ENCODE peak calls at places on chromosomes 6 and 20, in four cellular contexts. D is HL-60, F is K562, X is GM12878. P is an unnamed sample.

GRCh38 chr6:159829515-159829914 is 29.4 kb downstream of the PNLDC1 start:
- DNase-seq in D (no peak), F (no peak), X (no peak), P (no peak)

GRCh38 chr6:43076093-43076927 is at the start of gene PTK7:
- DNase-seq in D (peak; percentile 17), F (peak; percentile 62), X (no peak), P (no peak)

GRCh38 chr20:48835390-48835789 is 7.6 kb upstream of the PREX1 start:
- DNase-seq in D (no peak), F (no peak), X (no peak), P (no peak)

GRCh38 chr6:152984387-152984872 is 1.6 kb upstream of the FBXO5 start:
- DNase-seq in D (no peak), F (no peak), X (peak; percentile 51), P (no peak)

GRCh38 chr6:108942556-108943492 is 94.6 kb downstream of the ARMC2 start:
- DNase-seq in D (no peak), F (peak; percentile 38), X (no peak), P (no peak)

GRCh38 chr6:35213824-35214756 is at the start of gene SCUBE3:
- DNase-seq in D (no peak), F (no peak), X (no peak), P (peak; percentile 70)

GRCh38 chr6:43298565-43299337 is 691 bp downstream of the SLC22A7 start:
- DNase-seq in D (no peak), F (no peak), X (no peak), P (no peak)

GRCh38 chr20:61710108-61710507 is 355.6 kb downstream of the TAF4 start:
- DNase-seq in D (no peak), F (no peak), X (no peak), P (no peak)

GRCh38 chr20:43190332-43190953 is 737 bp upstream of the PTPRT start:
- DNase-seq in D (no peak), F (no peak), X (no peak), P (no peak)

GRCh38 chr6:586553-586952 is 70.3 kb downstream of the HUS1B start:
- DNase-seq in D (no peak), F (no peak), X (no peak), P (no peak)

GRCh38 chr20:33811763-33812672 is 870 bp downstream of the CHMP4B start:
- DNase-seq in D (peak; percentile 82), F (peak; percentile 70), X (no peak), P (no peak)

GRCh38 chr6:77448546-77448945 is 14.7 kb downstream of the HTR1B start:
- DNase-seq in D (no peak), F (no peak), X (no peak), P (no peak)

GRCh38 chr6:109240370-109241084 is 141.7 kb downstream of the CD164 start:
- DNase-seq in D (no peak), F (peak; percentile 32), X (no peak), P (no peak)

GRCh38 chr20:64072664-64073063 is 6.7 kb downstream of the RGS19 start:
- DNase-seq in D (no peak), F (no peak), X (no peak), P (no peak)

GRCh38 chr6:149392093-149392492 is 8.0 kb upstream of the SUMO4 start:
- DNase-seq in D (no peak), F (no peak), X (no peak), P (no peak)

GRCh38 chr20:22862645-22863230 is 172.4 kb upstream of the SSTR4 start:
- DNase-seq in D (no peak), F (no peak), X (no peak), P (no peak)

GRCh38 chr20:50144362-50144761 is 9.2 kb downstream of the PEDS1 start:
- DNase-seq in D (peak; percentile 61), F (no peak), X (no peak), P (no peak)

GRCh38 chr20:63053430-63054102 is 46.8 kb upstream of the BHLHE23 start:
- DNase-seq in D (no peak), F (no peak), X (no peak), P (no peak)

GRCh38 chr6:122673345-122673961 is 63.2 kb downstream of the PKIB start:
- DNase-seq in D (no peak), F (no peak), X (no peak), P (no peak)

GRCh38 chr6:43699564-43700186 is 12.1 kb upstream of the MRPS18A start:
- DNase-seq in D (no peak), F (no peak), X (no peak), P (no peak)

GRCh38 chr6:152594726-152595125 is 42.4 kb downstream of the SYNE1 start:
- DNase-seq in D (no peak), F (no peak), X (no peak), P (no peak)

GRCh38 chr20:22425344-22426295 is 158.8 kb downstream of the FOXA2 start:
- DNase-seq in D (no peak), F (no peak), X (no peak), P (no peak)

GRCh38 chr6:166772518-166772917 is 145.5 kb upstream of the RPS6KA2 start:
- DNase-seq in D (no peak), F (peak; percentile 12), X (no peak), P (no peak)

GRCh38 chr6:24774696-24775519 is at the start of gene GMNN:
- DNase-seq in D (peak; percentile 91), F (peak; percentile 100), X (peak; percentile 78), P (peak; percentile 87)

GRCh38 chr20:41108531-41108930 is 28.8 kb upstream of the PLCG1 start:
- DNase-seq in D (no peak), F (no peak), X (no peak), P (no peak)

GRCh38 chr6:17589402-17590116 is 10.5 kb upstream of the FAM8A1 start:
- DNase-seq in D (no peak), F (no peak), X (no peak), P (no peak)

GRCh38 chr20:57104113-57104512 is 162.3 kb downstream of the BMP7 start:
- DNase-seq in D (no peak), F (no peak), X (no peak), P (no peak)

GRCh38 chr20:57104711-57105110 is 161.7 kb downstream of the BMP7 start:
- DNase-seq in D (no peak), F (no peak), X (no peak), P (no peak)

GRCh38 chr20:57102566-57102965 is 163.9 kb downstream of the BMP7 start:
- DNase-seq in D (no peak), F (no peak), X (no peak), P (no peak)

GRCh38 chr20:57102160-57102559 is 164.3 kb downstream of the BMP7 start:
- DNase-seq in D (no peak), F (no peak), X (no peak), P (no peak)

GRCh38 chr20:57103146-57103800 is 163.2 kb downstream of the BMP7 start:
- DNase-seq in D (no peak), F (no peak), X (no peak), P (no peak)
- TF ChIP-seq SPI1 in D (no peak), F (no peak), X (no peak), P (no peak)

DNA sequence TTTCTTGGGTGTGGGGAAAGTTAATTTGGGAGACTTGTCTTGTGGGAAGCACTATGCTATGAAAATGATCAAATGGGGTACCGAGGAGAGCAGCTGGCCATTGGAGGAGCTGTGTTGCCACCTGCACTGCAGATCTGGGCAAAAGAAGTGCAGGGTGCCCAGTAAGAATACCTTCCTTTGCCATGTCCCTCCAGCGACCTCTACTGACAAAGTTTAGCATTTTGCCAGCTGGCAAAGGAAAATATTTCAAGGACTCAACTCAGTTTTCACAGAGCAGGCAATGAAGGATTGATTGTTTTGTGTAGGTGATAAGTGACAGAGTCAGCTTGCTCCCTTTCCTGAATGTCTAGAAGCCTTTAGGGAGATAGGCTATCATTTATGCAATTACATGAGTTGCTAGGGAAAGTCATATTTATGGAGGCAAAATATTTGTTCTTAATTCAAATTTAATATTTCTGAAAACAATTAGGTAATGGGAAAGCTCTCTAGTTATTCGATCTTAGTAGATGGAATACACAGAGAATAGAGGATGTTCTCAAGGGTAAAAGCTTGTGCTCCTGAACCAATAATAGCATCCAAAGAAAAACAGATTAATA is 118.4 kb downstream of the FARS2 start:
- DNase-seq in D (no peak), F (peak; percentile 64), X (peak; percentile 25), P (peak; percentile 8)
- TF ChIP-seq SPI1 in D (no peak), F (no peak), X (no peak), P (no peak)

DNA sequence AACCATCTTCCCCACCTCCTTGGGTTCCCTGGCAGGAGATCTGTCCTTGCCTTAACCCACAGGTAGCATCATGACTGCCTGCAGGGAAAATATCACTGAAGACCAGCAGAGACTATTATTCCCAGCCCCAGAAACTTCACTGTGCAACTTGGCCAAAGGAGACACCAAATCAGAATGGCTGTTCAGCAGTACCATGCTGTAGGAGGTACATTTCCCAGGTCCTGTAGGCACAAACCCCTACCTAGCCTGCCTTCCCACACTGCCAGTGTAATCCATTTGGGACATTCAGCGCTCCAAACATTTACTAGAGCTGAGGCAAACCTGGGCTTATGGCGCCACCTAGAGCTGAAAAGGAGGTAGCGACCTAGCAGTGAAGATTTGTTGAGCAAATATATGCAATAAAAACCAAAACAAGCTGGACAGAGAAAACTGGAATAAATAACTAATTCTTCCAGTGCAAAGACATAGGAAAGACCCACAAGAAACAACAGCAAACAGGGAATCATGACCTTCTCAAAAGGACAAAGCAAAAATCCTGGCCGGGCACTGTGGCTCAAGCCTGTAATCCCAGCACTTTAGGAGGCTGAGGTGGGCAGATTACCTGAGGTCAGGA is 60.3 kb downstream of the VTA1 start:
- DNase-seq in D (peak; percentile 2), F (peak; percentile 68), X (no peak), P (no peak)
- TF ChIP-seq SPI1 in D (no peak), F (no peak), X (no peak), P (no peak)

DNA sequence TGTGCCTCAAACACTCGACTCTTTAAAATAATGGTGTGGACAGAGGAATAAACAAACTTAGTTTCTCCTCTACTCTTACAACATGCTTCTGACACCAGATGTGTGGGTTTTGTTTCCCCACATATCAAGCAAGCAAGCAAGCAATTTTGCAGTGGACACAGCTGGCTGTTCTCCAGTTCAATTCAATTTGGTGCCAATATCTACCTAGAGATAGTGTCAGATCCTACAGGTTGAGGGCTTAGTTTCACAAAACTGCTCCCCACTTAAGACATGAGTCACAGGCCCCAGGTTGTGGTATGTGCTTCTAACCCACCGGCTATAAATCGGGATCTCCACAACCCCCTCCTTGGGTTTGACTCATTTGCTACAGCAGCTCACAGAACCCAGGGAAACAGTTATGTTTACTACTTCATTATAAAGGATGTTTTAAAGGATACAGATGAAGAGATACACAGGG is 131.4 kb upstream of the TRAF3IP2 start:
- DNase-seq in D (no peak), F (no peak), X (no peak), P (no peak)
- TF ChIP-seq SPI1 in D (no peak), F (no peak), X (no peak), P (no peak)

GRCh38 chr6:147758305-147758704 is 249.8 kb downstream of the SAMD5 start:
- DNase-seq in D (no peak), F (no peak), X (no peak), P (no peak)

GRCh38 chr6:147756000-147756399 is 247.5 kb downstream of the SAMD5 start:
- DNase-seq in D (no peak), F (no peak), X (no peak), P (no peak)

GRCh38 chr6:147759088-147759487 is 250.6 kb downstream of the SAMD5 start:
- DNase-seq in D (no peak), F (no peak), X (no peak), P (no peak)
- TF ChIP-seq SPI1 in D (no peak), F (no peak), X (no peak), P (no peak)

P was measured in GM12891.